ENCODE peak calls at places on chromosomes 5 and 9, in six cellular contexts. One of them, this sample, is unnamed.

GRCh38 chr9:4297795-4298254 is 2.0 kb downstream of the GLIS3 start:
- DNase-seq in breast epithelium: peak
- DNase-seq in transverse colon: peak
- DNase-seq in body of pancreas: peak
- DNase-seq in suprapubic skin: peak
- DNase-seq in spleen: peak
- DNase-seq in this sample: peak

GRCh38 chr5:67085616-67086015 is 111.0 kb downstream of the CD180 start:
- DNase-seq in breast epithelium: no peak
- DNase-seq in transverse colon: no peak
- DNase-seq in body of pancreas: no peak
- DNase-seq in suprapubic skin: no peak
- DNase-seq in spleen: no peak
- DNase-seq in this sample: no peak

GRCh38 chr9:68749579-68750159 is 44.6 kb downstream of the PIP5K1B start:
- DNase-seq in breast epithelium: peak
- DNase-seq in transverse colon: no peak
- DNase-seq in body of pancreas: no peak
- DNase-seq in suprapubic skin: no peak
- DNase-seq in spleen: no peak
- DNase-seq in this sample: no peak

GRCh38 chr5:139146809-139147742 is 51.1 kb downstream of the SIL1 start:
- DNase-seq in breast epithelium: no peak
- DNase-seq in transverse colon: no peak
- DNase-seq in body of pancreas: no peak
- DNase-seq in suprapubic skin: no peak
- DNase-seq in spleen: no peak
- DNase-seq in this sample: no peak

GRCh38 chr9:38280251-38280800 is 112.2 kb upstream of the ALDH1B1 start:
- DNase-seq in breast epithelium: no peak
- DNase-seq in transverse colon: no peak
- DNase-seq in body of pancreas: no peak
- DNase-seq in suprapubic skin: no peak
- DNase-seq in spleen: no peak
- DNase-seq in this sample: no peak

GRCh38 chr9:115138151-115138550 is 20.2 kb upstream of the TNC start:
- DNase-seq in breast epithelium: no peak
- DNase-seq in transverse colon: no peak
- DNase-seq in body of pancreas: no peak
- DNase-seq in suprapubic skin: no peak
- DNase-seq in spleen: no peak
- DNase-seq in this sample: no peak

GRCh38 chr9:127524373-127524772 is 73.1 kb downstream of the LRSAM1 start:
- DNase-seq in breast epithelium: no peak
- DNase-seq in transverse colon: no peak
- DNase-seq in body of pancreas: no peak
- DNase-seq in suprapubic skin: no peak
- DNase-seq in spleen: no peak
- DNase-seq in this sample: no peak

GRCh38 chr5:1801061-1801953 is at the start of gene NDUFS6:
- DNase-seq in breast epithelium: peak
- DNase-seq in transverse colon: peak
- DNase-seq in body of pancreas: peak
- DNase-seq in suprapubic skin: peak
- DNase-seq in spleen: peak
- DNase-seq in this sample: peak

GRCh38 chr5:15027764-15028163 is 156.2 kb upstream of the ANKH start:
- DNase-seq in breast epithelium: no peak
- DNase-seq in transverse colon: no peak
- DNase-seq in body of pancreas: no peak
- DNase-seq in suprapubic skin: no peak
- DNase-seq in spleen: no peak
- DNase-seq in this sample: no peak

GRCh38 chr5:171695804-171696203 is 89.8 kb upstream of the SMIM23 start:
- DNase-seq in breast epithelium: no peak
- DNase-seq in transverse colon: no peak
- DNase-seq in body of pancreas: no peak
- DNase-seq in suprapubic skin: peak
- DNase-seq in spleen: no peak
- DNase-seq in this sample: no peak

GRCh38 chr5:58816181-58816731 is 233.4 kb downstream of the RAB3C start:
- DNase-seq in breast epithelium: no peak
- DNase-seq in transverse colon: no peak
- DNase-seq in body of pancreas: no peak
- DNase-seq in suprapubic skin: no peak
- DNase-seq in spleen: no peak
- DNase-seq in this sample: no peak

GRCh38 chr5:59506285-59506877 is 387.1 kb downstream of the PDE4D start:
- DNase-seq in breast epithelium: no peak
- DNase-seq in transverse colon: no peak
- DNase-seq in body of pancreas: no peak
- DNase-seq in suprapubic skin: no peak
- DNase-seq in spleen: no peak
- DNase-seq in this sample: no peak

GRCh38 chr5:164672931-164673694 is 1167.7 kb downstream of the MAT2B start:
- DNase-seq in breast epithelium: no peak
- DNase-seq in transverse colon: no peak
- DNase-seq in body of pancreas: no peak
- DNase-seq in suprapubic skin: no peak
- DNase-seq in spleen: no peak
- DNase-seq in this sample: no peak

GRCh38 chr5:154575869-154576806 is 98.1 kb upstream of the HAND1 start:
- DNase-seq in breast epithelium: no peak
- DNase-seq in transverse colon: no peak
- DNase-seq in body of pancreas: peak
- DNase-seq in suprapubic skin: no peak
- DNase-seq in spleen: no peak
- DNase-seq in this sample: no peak

GRCh38 chr5:39363217-39363616 is 1.1 kb downstream of the C9 start:
- DNase-seq in breast epithelium: no peak
- DNase-seq in transverse colon: no peak
- DNase-seq in body of pancreas: no peak
- DNase-seq in suprapubic skin: no peak
- DNase-seq in spleen: no peak
- DNase-seq in this sample: no peak
- TF ChIP-seq POLR2A in breast epithelium: no peak
- TF ChIP-seq POLR2A in transverse colon: no peak
- TF ChIP-seq POLR2A in body of pancreas: no peak
- TF ChIP-seq POLR2A in suprapubic skin: no peak
- TF ChIP-seq POLR2A in spleen: no peak
- TF ChIP-seq POLR2A in this sample: no peak

GRCh38 chr9:133513214-133514088 is 11.3 kb downstream of the MYMK start:
- DNase-seq in breast epithelium: no peak
- DNase-seq in transverse colon: no peak
- DNase-seq in body of pancreas: peak
- DNase-seq in suprapubic skin: no peak
- DNase-seq in spleen: no peak
- DNase-seq in this sample: no peak

GRCh38 chr9:133516256-133516960 is 8.4 kb downstream of the MYMK start:
- DNase-seq in breast epithelium: no peak
- DNase-seq in transverse colon: no peak
- DNase-seq in body of pancreas: no peak
- DNase-seq in suprapubic skin: no peak
- DNase-seq in spleen: no peak
- DNase-seq in this sample: no peak

GRCh38 chr9:133515615-133516255 is 9.0 kb downstream of the MYMK start:
- DNase-seq in breast epithelium: no peak
- DNase-seq in transverse colon: no peak
- DNase-seq in body of pancreas: no peak
- DNase-seq in suprapubic skin: no peak
- DNase-seq in spleen: no peak
- DNase-seq in this sample: no peak

GRCh38 chr9:133515240-133515610 is 9.5 kb downstream of the MYMK start:
- DNase-seq in breast epithelium: no peak
- DNase-seq in transverse colon: no peak
- DNase-seq in body of pancreas: no peak
- DNase-seq in suprapubic skin: no peak
- DNase-seq in spleen: no peak
- DNase-seq in this sample: no peak

GRCh38 chr9:133514475-133515239 is 10.1 kb downstream of the MYMK start:
- DNase-seq in breast epithelium: no peak
- DNase-seq in transverse colon: no peak
- DNase-seq in body of pancreas: peak
- DNase-seq in suprapubic skin: no peak
- DNase-seq in spleen: no peak
- DNase-seq in this sample: no peak
- TF ChIP-seq POLR2A in breast epithelium: no peak
- TF ChIP-seq POLR2A in transverse colon: no peak
- TF ChIP-seq POLR2A in body of pancreas: no peak
- TF ChIP-seq POLR2A in suprapubic skin: no peak
- TF ChIP-seq POLR2A in spleen: no peak
- TF ChIP-seq POLR2A in this sample: no peak

DNA sequence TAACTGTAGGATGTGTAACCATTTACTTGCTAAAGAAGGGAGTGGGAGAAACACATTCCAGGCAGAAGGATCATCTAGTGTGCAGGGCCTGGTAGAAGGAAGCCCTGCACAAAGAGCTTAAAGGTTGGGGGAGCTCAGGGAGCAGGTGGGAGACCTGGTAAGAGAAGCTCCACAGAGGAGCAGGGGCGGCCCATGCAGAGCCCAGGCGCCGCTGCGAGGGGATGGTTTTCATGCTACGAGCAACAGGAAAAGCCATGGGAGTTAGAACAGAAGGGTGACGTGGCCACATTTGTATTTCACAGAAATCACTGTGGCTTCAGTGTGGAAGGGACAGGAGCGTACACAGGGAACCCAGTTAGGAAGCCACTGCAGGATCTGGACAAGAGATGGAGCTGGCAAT is 73.1 kb downstream of the PDE6A start:
- DNase-seq in breast epithelium: no peak
- DNase-seq in transverse colon: no peak
- DNase-seq in body of pancreas: no peak
- DNase-seq in suprapubic skin: peak
- DNase-seq in spleen: no peak
- DNase-seq in this sample: no peak
- TF ChIP-seq POLR2A in breast epithelium: no peak
- TF ChIP-seq POLR2A in transverse colon: no peak
- TF ChIP-seq POLR2A in body of pancreas: no peak
- TF ChIP-seq POLR2A in suprapubic skin: no peak
- TF ChIP-seq POLR2A in spleen: no peak
- TF ChIP-seq POLR2A in this sample: no peak

GRCh38 chr5:115842952-115843351 is 1.2 kb downstream of the AP3S1 start:
- DNase-seq in breast epithelium: no peak
- DNase-seq in transverse colon: no peak
- DNase-seq in body of pancreas: no peak
- DNase-seq in suprapubic skin: no peak
- DNase-seq in spleen: no peak
- DNase-seq in this sample: no peak

GRCh38 chr5:115842089-115842881 is 550 bp downstream of the AP3S1 start:
- DNase-seq in breast epithelium: no peak
- DNase-seq in transverse colon: no peak
- DNase-seq in body of pancreas: peak
- DNase-seq in suprapubic skin: no peak
- DNase-seq in spleen: no peak
- DNase-seq in this sample: peak

GRCh38 chr5:115843444-115844130 is 1.9 kb downstream of the AP3S1 start:
- DNase-seq in breast epithelium: no peak
- DNase-seq in transverse colon: no peak
- DNase-seq in body of pancreas: no peak
- DNase-seq in suprapubic skin: no peak
- DNase-seq in spleen: no peak
- DNase-seq in this sample: no peak

GRCh38 chr5:115840825-115841224 is 540 bp downstream of the ATG12 start:
- DNase-seq in breast epithelium: no peak
- DNase-seq in transverse colon: no peak
- DNase-seq in body of pancreas: no peak
- DNase-seq in suprapubic skin: no peak
- DNase-seq in spleen: no peak
- DNase-seq in this sample: no peak

DNA sequence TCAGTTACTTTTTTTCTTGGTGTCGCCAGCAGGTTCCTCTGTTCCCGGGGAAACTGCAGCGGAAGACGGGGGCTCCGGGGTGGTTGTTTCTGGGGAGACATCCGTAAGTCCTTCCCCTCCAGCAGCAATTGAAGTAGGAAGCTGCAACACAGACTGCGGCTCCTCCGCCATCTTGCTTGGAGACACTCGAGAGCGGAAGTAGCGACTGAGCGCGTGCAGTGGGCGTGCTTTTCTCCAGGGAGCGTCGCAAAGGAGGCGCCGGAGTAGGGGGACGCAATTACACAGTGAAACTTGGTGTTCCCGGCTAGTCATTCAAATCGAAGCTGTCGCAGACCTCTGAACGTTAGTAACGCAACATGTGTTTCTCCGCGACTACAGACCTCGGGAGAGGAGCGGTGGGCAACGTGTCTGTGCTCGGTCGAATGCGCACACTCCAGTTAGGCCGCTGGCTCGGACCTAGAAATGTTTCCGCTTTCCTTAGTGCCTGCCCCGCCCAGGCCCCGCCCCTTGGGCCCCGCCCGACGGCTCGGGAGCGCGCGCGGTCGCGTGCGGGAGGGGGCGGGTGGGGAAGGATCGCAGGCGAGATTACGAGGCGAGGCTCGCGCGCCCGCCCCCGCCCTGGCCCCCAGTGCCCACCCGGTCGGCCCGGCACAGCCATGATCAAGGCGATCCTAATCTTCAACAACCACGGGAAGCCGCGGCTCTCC is at the start of the genes AP3S1 and ATG12:
- DNase-seq in breast epithelium: peak
- DNase-seq in transverse colon: peak
- DNase-seq in body of pancreas: peak
- DNase-seq in suprapubic skin: peak
- DNase-seq in spleen: peak
- DNase-seq in this sample: peak
- TF ChIP-seq POLR2A in breast epithelium: peak
- TF ChIP-seq POLR2A in transverse colon: peak
- TF ChIP-seq POLR2A in body of pancreas: peak
- TF ChIP-seq POLR2A in suprapubic skin: peak
- TF ChIP-seq POLR2A in spleen: peak
- TF ChIP-seq POLR2A in this sample: peak

GRCh38 chr9:14243514-14244042 is 70.4 kb downstream of the NFIB start:
- DNase-seq in breast epithelium: no peak
- DNase-seq in transverse colon: no peak
- DNase-seq in body of pancreas: no peak
- DNase-seq in suprapubic skin: no peak
- DNase-seq in spleen: no peak
- DNase-seq in this sample: no peak

GRCh38 chr9:14236586-14236985 is 77.4 kb downstream of the NFIB start:
- DNase-seq in breast epithelium: no peak
- DNase-seq in transverse colon: no peak
- DNase-seq in body of pancreas: no peak
- DNase-seq in suprapubic skin: no peak
- DNase-seq in spleen: no peak
- DNase-seq in this sample: no peak

GRCh38 chr9:14238518-14238917 is 75.4 kb downstream of the NFIB start:
- DNase-seq in breast epithelium: no peak
- DNase-seq in transverse colon: no peak
- DNase-seq in body of pancreas: no peak
- DNase-seq in suprapubic skin: no peak
- DNase-seq in spleen: no peak
- DNase-seq in this sample: no peak

GRCh38 chr9:14240491-14240890 is 73.5 kb downstream of the NFIB start:
- DNase-seq in breast epithelium: no peak
- DNase-seq in transverse colon: no peak
- DNase-seq in body of pancreas: no peak
- DNase-seq in suprapubic skin: no peak
- DNase-seq in spleen: no peak
- DNase-seq in this sample: no peak

GRCh38 chr9:14238044-14238443 is 75.9 kb downstream of the NFIB start:
- DNase-seq in breast epithelium: no peak
- DNase-seq in transverse colon: no peak
- DNase-seq in body of pancreas: no peak
- DNase-seq in suprapubic skin: no peak
- DNase-seq in spleen: no peak
- DNase-seq in this sample: no peak
- TF ChIP-seq POLR2A in breast epithelium: no peak
- TF ChIP-seq POLR2A in transverse colon: no peak
- TF ChIP-seq POLR2A in body of pancreas: no peak
- TF ChIP-seq POLR2A in suprapubic skin: no peak
- TF ChIP-seq POLR2A in spleen: no peak
- TF ChIP-seq POLR2A in this sample: no peak

This sample was measured in tibial nerve.